ENCODE peak calls at places on chromosome 14, in eight cellular contexts. D is Calu3, C is H9, E is transverse colon, Y is K562, Z is neural crest cell, K is Panc1, P is AG09319. A is an unnamed sample.

GRCh38 chr14:104428860-104429259 is 150.7 kb upstream of the C14orf180 start:
- DNase-seq in E (no peak), D (no peak), Z (no peak), C (peak), P (no peak), K (no peak), Y (no peak), A (no peak)

GRCh38 chr14:97705976-97706375 is 908.8 kb downstream of the VRK1 start:
- DNase-seq in C (no peak), E (no peak), D (no peak), Z (no peak), K (no peak), Y (no peak), P (no peak), A (no peak)

GRCh38 chr14:61326847-61327246 is 5.5 kb downstream of the PRKCH start:
- DNase-seq in K (no peak), C (peak), E (peak), Y (no peak), P (no peak), Z (no peak), D (peak), A (peak)

GRCh38 chr14:55303646-55304277 is 32.5 kb downstream of the FBXO34 start:
- DNase-seq in D (no peak), Z (no peak), E (no peak), C (no peak), Y (no peak), K (no peak), P (no peak), A (no peak)

GRCh38 chr14:58199726-58200479 is at the start of gene ACTR10:
- DNase-seq in Y (peak), Z (peak), E (peak), K (peak), P (peak), D (peak), C (peak), A (peak)

GRCh38 chr14:23324993-23325392 is 3.7 kb downstream of the PABPN1 start:
- DNase-seq in D (no peak), Y (no peak), P (no peak), E (no peak), K (no peak), Z (no peak), C (no peak), A (no peak)

GRCh38 chr14:64187331-64187730 is 106.8 kb downstream of the ESR2 start:
- DNase-seq in P (no peak), D (no peak), Y (no peak), C (no peak), K (no peak), Z (no peak), E (no peak), A (no peak)

GRCh38 chr14:80792756-80793155 is 148.8 kb downstream of the CEP128 start:
- DNase-seq in D (no peak), Y (no peak), E (no peak), P (no peak), C (no peak), K (no peak), Z (no peak), A (no peak)

GRCh38 chr14:83867871-83868270 is 1662.1 kb upstream of the FLRT2 start:
- DNase-seq in Y (no peak), Z (no peak), C (no peak), E (no peak), K (no peak), D (no peak), P (no peak), A (no peak)

GRCh38 chr14:89041245-89041585 is 216.8 kb downstream of the TTC8 start:
- DNase-seq in K (no peak), Y (no peak), D (peak), E (peak), C (no peak), P (no peak), Z (no peak), A (peak)

GRCh38 chr14:72855913-72856312 is 38.0 kb downstream of the DPF3 start:
- DNase-seq in C (no peak), E (peak), Y (no peak), Z (no peak), P (peak), D (no peak), K (no peak), A (no peak)

GRCh38 chr14:65103150-65103760 is 938 bp upstream of the MAX start:
- DNase-seq in K (no peak), Z (no peak), Y (no peak), E (no peak), D (peak), P (no peak), C (no peak), A (peak)

GRCh38 chr14:96634896-96635295 is 132.7 kb downstream of the PAPOLA start:
- DNase-seq in Y (no peak), E (no peak), K (no peak), Z (no peak), C (no peak), P (no peak), D (no peak), A (no peak)

GRCh38 chr14:50937325-50937724 is 7.0 kb downstream of the PYGL start:
- DNase-seq in Y (no peak), E (no peak), Z (no peak), D (no peak), P (no peak), C (no peak), K (no peak), A (no peak)

GRCh38 chr14:92673601-92674000 is 74.8 kb downstream of the LGMN start:
- DNase-seq in C (no peak), K (no peak), Z (no peak), P (no peak), Y (no peak), D (no peak), E (no peak), A (no peak)

GRCh38 chr14:76876076-76876475 is 49.9 kb downstream of the LRRC74A start:
- DNase-seq in D (peak), Y (peak), K (peak), E (peak), C (peak), P (peak), Z (peak), A (peak)

GRCh38 chr14:104510794-104511611 is 68.6 kb upstream of the C14orf180 start:
- DNase-seq in C (peak), P (no peak), E (no peak), D (no peak), K (no peak), Z (no peak), Y (no peak), A (no peak)

GRCh38 chr14:70816525-70816924 is 7.2 kb upstream of the MAP3K9 start:
- DNase-seq in P (no peak), Y (no peak), C (peak), Z (no peak), K (no peak), D (no peak), E (no peak), A (no peak)

GRCh38 chr14:75001261-75001660 is 1.5 kb upstream of the EIF2B2 start:
- DNase-seq in D (no peak), E (no peak), P (no peak), Z (no peak), C (no peak), K (no peak), Y (no peak), A (no peak)

GRCh38 chr14:75001899-75002298 is 822 bp upstream of the EIF2B2 start:
- DNase-seq in K (no peak), E (no peak), Z (no peak), C (no peak), D (no peak), P (no peak), Y (no peak), A (no peak)

GRCh38 chr14:75003250-75004027 is 718 bp downstream of the EIF2B2 start:
- DNase-seq in D (no peak), C (no peak), Y (peak), E (peak), Z (no peak), P (no peak), K (no peak), A (no peak)

GRCh38 chr14:75005357-75005756 is 2.6 kb downstream of the EIF2B2 start:
- DNase-seq in Y (no peak), D (no peak), Z (no peak), P (no peak), E (no peak), K (no peak), C (no peak), A (no peak)

DNA sequence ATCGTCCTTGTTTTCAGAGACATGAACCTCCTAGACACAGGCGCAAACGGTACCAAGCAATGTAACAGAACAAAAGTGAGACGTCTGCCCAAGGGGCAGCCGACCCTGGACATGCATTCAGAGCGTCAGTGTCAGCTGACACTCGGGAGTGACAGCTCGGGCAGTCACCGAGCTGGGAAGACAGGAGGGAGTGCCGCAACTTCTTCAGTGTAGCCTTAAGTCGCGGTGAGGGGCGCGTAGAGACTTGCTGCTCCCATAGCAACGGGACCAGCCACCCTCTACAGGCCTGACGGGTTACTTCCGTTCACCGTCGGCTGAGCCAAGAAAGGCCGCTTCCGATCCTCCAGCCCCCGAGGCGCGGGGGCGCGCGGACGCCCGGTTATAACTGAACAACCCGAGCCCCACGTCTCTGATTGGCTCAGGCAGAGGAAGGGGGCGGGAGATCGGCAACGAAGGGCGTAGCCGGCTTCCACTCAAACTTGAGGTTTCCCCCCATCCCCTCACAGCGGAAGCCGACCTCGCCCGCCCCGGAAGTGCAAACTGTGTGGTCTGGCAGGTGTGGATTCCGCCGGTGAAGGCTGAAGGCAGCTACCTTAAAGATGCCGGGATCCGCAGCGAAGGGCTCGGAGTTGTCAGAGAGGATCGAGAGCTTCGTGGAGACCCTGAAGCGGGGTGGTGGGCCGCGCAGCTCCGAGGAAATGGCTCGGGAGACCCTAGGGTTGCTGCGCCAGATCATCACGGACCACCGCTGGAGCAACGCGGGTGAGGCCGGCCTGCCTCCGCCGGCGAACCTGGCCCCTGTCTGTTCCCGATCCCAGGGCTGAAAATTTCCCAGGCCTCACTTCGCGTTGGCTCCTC is at the start of gene EIF2B2:
- DNase-seq in C (peak), K (peak), Z (peak), P (peak), D (peak), Y (peak), E (peak), A (peak)
- TF ChIP-seq CTCF in C (peak), K (no peak), Z (peak), P (no peak), D (no peak), Y (no peak), E (no peak), A (no peak)

DNA sequence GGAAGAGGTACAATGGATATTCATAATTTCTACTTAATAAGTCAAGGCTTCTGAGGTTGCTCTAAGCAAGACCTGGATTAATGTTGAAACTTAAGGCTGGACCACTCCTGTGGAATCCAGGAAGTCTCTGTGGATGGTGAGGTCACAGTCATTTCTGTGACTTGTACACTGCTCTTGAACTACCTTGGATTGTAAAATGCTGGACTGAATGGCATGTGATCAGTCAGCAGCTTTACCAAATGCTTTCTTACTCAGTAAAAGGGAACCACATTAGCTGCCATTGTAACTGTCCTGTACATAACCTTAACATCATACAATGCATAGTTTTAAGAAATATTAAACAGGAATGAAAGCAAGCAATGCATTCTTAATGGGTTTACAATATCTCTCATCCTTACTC is 182.9 kb downstream of the NOVA1 start:
- DNase-seq in K (no peak), P (no peak), D (no peak), E (no peak), Y (no peak), C (no peak), Z (no peak), A (no peak)
- TF ChIP-seq CTCF in K (no peak), P (no peak), D (no peak), E (no peak), Y (no peak), C (no peak), Z (no peak), A (no peak)

DNA sequence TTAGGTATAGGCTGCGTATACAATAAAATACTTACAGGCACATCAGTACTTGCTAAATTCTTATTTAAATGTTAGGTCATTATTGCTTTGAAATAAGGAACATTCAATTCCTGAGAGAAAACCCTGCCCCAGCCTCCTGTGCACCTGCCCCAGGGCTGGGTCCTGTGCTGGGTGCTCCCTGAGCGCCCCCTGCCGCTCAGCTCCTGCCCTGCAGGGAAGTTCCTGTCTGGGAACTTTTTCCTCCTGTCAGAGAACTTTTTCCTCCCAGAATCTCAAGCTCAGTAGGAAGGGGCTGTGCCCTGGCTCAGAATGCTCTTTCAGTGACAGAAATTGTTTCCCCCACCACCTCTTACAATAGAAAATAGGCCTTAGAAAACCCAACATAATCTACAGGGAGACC is 751.1 kb downstream of the TMEM121 start:
- DNase-seq in D (peak), K (peak), Z (no peak), C (no peak), E (peak), P (no peak), Y (peak), A (no peak)
- TF ChIP-seq CTCF in D (no peak), K (peak), Z (no peak), C (no peak), E (peak), P (no peak), Y (peak), A (peak)

GRCh38 chr14:56715938-56716337 is 94.3 kb downstream of the OTX2 start:
- DNase-seq in E (no peak), Z (no peak), P (no peak), D (no peak), Y (no peak), K (no peak), C (no peak), A (no peak)
- TF ChIP-seq CTCF in E (no peak), Z (no peak), P (no peak), D (no peak), Y (no peak), K (no peak), C (peak), A (no peak)

GRCh38 chr14:20612403-20612802 is 21.2 kb upstream of the RNASE12 start:
- DNase-seq in Y (no peak), C (no peak), D (no peak), E (no peak), Z (no peak), P (no peak), K (no peak), A (no peak)
- TF ChIP-seq CTCF in Y (no peak), C (no peak), D (no peak), E (no peak), Z (no peak), P (no peak), K (no peak), A (no peak)

GRCh38 chr14:102213470-102213869 is 73.8 kb downstream of the WDR20 start:
- DNase-seq in K (no peak), E (no peak), P (no peak), Z (no peak), D (no peak), Y (no peak), C (no peak), A (no peak)

GRCh38 chr14:102215522-102216250 is 76.0 kb downstream of the WDR20 start:
- DNase-seq in Y (no peak), P (no peak), K (no peak), D (no peak), C (no peak), E (no peak), Z (no peak), A (no peak)

GRCh38 chr14:102215071-102215470 is 75.4 kb downstream of the WDR20 start:
- DNase-seq in Z (peak), C (no peak), E (no peak), P (peak), D (no peak), Y (no peak), K (no peak), A (peak)

GRCh38 chr14:102212845-102213244 is 73.1 kb downstream of the WDR20 start:
- DNase-seq in P (no peak), K (no peak), Y (no peak), D (no peak), Z (no peak), E (no peak), C (no peak), A (no peak)

GRCh38 chr14:102213984-102214658 is 74.4 kb downstream of the WDR20 start:
- DNase-seq in P (no peak), K (no peak), C (no peak), D (no peak), E (no peak), Y (no peak), Z (no peak), A (no peak)
- TF ChIP-seq CTCF in P (peak), K (no peak), C (peak), D (no peak), E (no peak), Y (no peak), Z (peak), A (no peak)